ENCODE peak calls at places on chromosomes 1 and 21, in five cellular contexts. P is cardiac muscle cell, Q is astrocyte of the cerebellum, L is progenitor cell of endocrine pancreas, I is pancreas. R is an unnamed sample.

GRCh38 chr1:180253585-180254495 is 23.8 kb downstream of the LHX4 start:
- DNase-seq in P (no peak), Q (no peak), L (no peak), I (peak), R (no peak)

GRCh38 chr1:184219414-184219813 is 167.4 kb upstream of the C1orf21 start:
- DNase-seq in P (no peak), Q (no peak), L (no peak), I (no peak), R (no peak)

GRCh38 chr1:119605686-119606085 is 42.4 kb downstream of the ZNF697 start:
- DNase-seq in P (no peak), Q (no peak), L (no peak), I (no peak), R (no peak)

GRCh38 chr1:88956003-88956402 is 36.4 kb downstream of the KYAT3 start:
- DNase-seq in P (no peak), Q (no peak), L (no peak), I (no peak), R (no peak)

GRCh38 chr1:100883963-100884362 is 10.7 kb downstream of the EXTL2 start:
- DNase-seq in P (no peak), Q (peak), L (no peak), I (no peak), R (no peak)

GRCh38 chr1:115052454-115053083 is 22.9 kb downstream of the TSHB start:
- DNase-seq in P (peak), Q (no peak), L (peak), I (peak), R (peak)

GRCh38 chr1:22609291-22609690 is 27.1 kb upstream of the C1QA start:
- DNase-seq in P (no peak), Q (no peak), L (no peak), I (no peak), R (no peak)

GRCh38 chr1:159436469-159436868 is 3.1 kb upstream of the OR10J1 start:
- DNase-seq in P (no peak), Q (no peak), L (no peak), I (no peak), R (no peak)

GRCh38 chr1:21736876-21737275 is 46.1 kb downstream of the USP48 start:
- DNase-seq in P (no peak), Q (no peak), L (no peak), I (no peak), R (no peak)

GRCh38 chr1:27341525-27342252 is at the start of gene SYTL1:
- DNase-seq in P (peak), Q (peak), L (no peak), I (peak), R (peak)

GRCh38 chr21:34908424-34909055 is 140.6 kb downstream of the RUNX1 start:
- DNase-seq in P (no peak), Q (no peak), L (no peak), I (no peak), R (no peak)

GRCh38 chr1:20366766-20367602 is 76.3 kb downstream of the VWA5B1 start:
- DNase-seq in P (peak), Q (peak), L (peak), I (peak), R (no peak)

GRCh38 chr1:29592731-29593130 is 356.4 kb downstream of the PTPRU start:
- DNase-seq in P (no peak), Q (no peak), L (no peak), I (no peak), R (no peak)

GRCh38 chr21:43957629-43958362 is 54.3 kb upstream of the TRAPPC10 start:
- DNase-seq in P (no peak), Q (no peak), L (no peak), I (no peak), R (peak)

GRCh38 chr1:10755977-10756521 is 40.4 kb downstream of the CASZ1 start:
- DNase-seq in P (no peak), Q (no peak), L (no peak), I (no peak), R (no peak)

GRCh38 chr1:85465099-85465790 is at the start of gene DDAH1:
- DNase-seq in P (peak), Q (peak), L (peak), I (peak), R (peak)

GRCh38 chr1:10557714-10558113 is 83.0 kb downstream of the PEX14 start:
- DNase-seq in P (no peak), Q (no peak), L (no peak), I (no peak), R (no peak)

GRCh38 chr1:82604524-82604923 is 803.8 kb downstream of the ADGRL2 start:
- DNase-seq in P (peak), Q (no peak), L (no peak), I (no peak), R (no peak)

GRCh38 chr1:176174108-176174507 is 33.0 kb downstream of the COP1 start:
- DNase-seq in P (no peak), Q (no peak), L (no peak), I (no peak), R (no peak)

GRCh38 chr1:219621047-219621786 is 8.3 kb upstream of the ZC3H11B start:
- DNase-seq in P (no peak), Q (no peak), L (no peak), I (peak), R (no peak)

GRCh38 chr1:201459775-201460174 is 9.2 kb downstream of the PHLDA3 start:
- DNase-seq in P (no peak), Q (no peak), L (no peak), I (no peak), R (peak)

GRCh38 chr1:219837274-219837993 is 90.9 kb downstream of the SLC30A10 start:
- DNase-seq in P (peak), Q (peak), L (no peak), I (no peak), R (no peak)

GRCh38 chr1:106755682-106756406 is 300.6 kb upstream of the PRMT6 start:
- DNase-seq in P (no peak), Q (peak), L (no peak), I (no peak), R (no peak)

GRCh38 chr1:24362982-24363614 is 43.9 kb downstream of the GRHL3 start:
- DNase-seq in P (no peak), Q (peak), L (no peak), I (no peak), R (no peak)

GRCh38 chr21:41600116-41600515 is 92.2 kb upstream of the TMPRSS2 start:
- DNase-seq in P (no peak), Q (no peak), L (no peak), I (no peak), R (no peak)

GRCh38 chr1:51313961-51314777 is 16.2 kb downstream of the TTC39A start:
- DNase-seq in P (no peak), Q (peak), L (no peak), I (no peak), R (no peak)

GRCh38 chr1:243962541-243962940 is 88.5 kb upstream of the ZBTB18 start:
- DNase-seq in P (no peak), Q (no peak), L (no peak), I (no peak), R (no peak)

GRCh38 chr1:56385314-56385713 is 194.0 kb downstream of the PLPP3 start:
- DNase-seq in P (no peak), Q (no peak), L (no peak), I (no peak), R (no peak)

DNA sequence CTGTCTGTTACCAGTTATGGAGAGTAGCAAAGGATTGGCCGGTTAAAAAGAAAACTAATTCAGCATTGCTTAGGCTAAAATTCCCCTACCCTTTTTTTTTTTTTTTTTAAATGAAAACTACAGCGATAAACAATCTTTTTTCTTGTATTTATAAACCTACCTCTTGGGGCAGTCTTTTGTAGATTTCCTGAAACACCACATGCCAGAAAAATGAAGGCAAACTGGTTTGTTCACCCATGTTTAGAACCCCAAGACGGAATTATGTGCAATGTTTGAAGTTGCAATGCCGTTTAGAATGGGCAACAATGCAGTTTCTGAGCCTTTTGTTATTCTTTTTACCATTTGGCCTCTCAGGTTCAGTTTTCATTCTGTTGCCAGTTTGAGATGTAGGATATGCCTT is 59.1 kb downstream of the PRDM2 start:
- DNase-seq in P (no peak), Q (no peak), L (no peak), I (peak), R (no peak)
- TF ChIP-seq CTCF in P (peak), Q (no peak), L (peak), I (no peak), R (no peak)

GRCh38 chr1:109041614-109042473 is at the start of gene WDR47:
- DNase-seq in P (peak), Q (peak), L (peak), I (peak), R (peak)
- TF ChIP-seq CTCF in P (no peak), Q (no peak), L (no peak), I (no peak), R (no peak)

DNA sequence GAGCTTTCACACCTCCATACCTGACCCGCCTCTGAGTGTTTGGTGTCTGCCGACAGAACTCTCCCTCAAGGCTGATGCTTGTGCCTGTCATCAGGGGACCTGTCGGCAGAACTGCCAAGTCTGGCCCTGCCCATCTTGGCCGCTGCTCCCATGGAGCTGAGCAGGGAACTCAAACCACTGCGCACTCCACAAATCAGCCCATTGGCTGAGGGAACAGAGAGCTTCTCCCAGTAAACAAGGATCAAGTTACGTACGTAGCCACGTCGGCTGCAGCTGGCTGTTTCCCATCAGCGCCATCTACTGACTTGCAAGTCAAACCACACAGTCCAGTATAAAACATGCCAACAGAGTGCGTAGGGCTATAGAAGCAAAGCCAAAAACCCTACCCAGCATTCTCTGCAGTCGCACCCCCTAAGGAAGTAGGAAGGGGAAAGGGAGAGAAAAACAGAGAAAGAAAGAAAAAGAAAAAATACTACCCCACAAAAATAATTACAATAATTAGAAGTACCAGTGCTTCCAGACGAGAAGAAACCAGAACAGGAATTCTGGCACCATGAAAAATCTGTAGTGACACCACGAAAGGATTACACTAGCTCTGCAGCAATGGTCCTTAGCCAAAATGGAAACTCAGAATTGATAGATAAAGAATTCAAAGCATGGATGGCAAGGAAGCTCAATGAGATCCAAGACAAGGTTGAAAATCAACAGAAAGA is 13.1 kb downstream of the KRTAP13-1 start:
- DNase-seq in P (peak), Q (peak), L (peak), I (peak), R (no peak)
- TF ChIP-seq CTCF in P (peak), Q (peak), L (peak), I (peak), R (no peak)

DNA sequence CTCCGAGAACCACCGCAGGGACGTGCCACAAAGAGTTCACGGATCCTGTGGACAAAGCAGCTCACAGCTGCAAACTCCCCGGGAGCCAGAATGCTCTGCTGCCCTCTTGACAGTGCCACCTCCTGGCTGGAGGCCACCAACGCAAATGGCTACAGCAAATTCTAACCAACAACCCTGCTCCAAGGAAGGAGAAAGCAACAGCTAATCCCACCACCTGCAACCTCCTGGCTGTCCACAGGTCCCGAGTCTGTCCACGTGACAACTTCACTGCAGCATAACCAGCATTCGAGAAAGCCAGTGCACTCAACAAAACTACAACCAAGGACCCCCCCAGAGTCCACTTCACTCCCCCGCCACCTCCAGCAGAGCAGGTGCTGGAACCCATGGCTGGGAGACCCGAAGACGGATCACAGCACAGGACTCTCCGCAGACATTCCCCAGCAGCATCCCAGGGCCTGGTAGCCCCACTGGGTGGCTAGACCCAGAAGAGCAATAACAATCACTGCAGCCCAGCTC is 17.3 kb downstream of the POFUT2 start:
- DNase-seq in P (no peak), Q (no peak), L (no peak), I (no peak), R (no peak)
- TF ChIP-seq CTCF in P (peak), Q (peak), L (no peak), I (no peak), R (no peak)

R was measured in B cell.